ENCODE peak calls at places on chromosome 7, in four cellular contexts. One of them, this sample, is unnamed.

GRCh38 chr7:66967029-66967428 is 28.4 kb downstream of the SBDS start:
- DNase-seq in right lobe of liver: no peak
- DNase-seq in testis: no peak
- DNase-seq in stomach: no peak
- DNase-seq in this sample: peak

GRCh38 chr7:41887446-41887845 is 184.6 kb upstream of the INHBA start:
- DNase-seq in right lobe of liver: no peak
- DNase-seq in testis: no peak
- DNase-seq in stomach: no peak
- DNase-seq in this sample: no peak

GRCh38 chr7:134514106-134514505 is 13.3 kb upstream of the AKR1B10 start:
- DNase-seq in right lobe of liver: no peak
- DNase-seq in testis: no peak
- DNase-seq in stomach: no peak
- DNase-seq in this sample: no peak

GRCh38 chr7:137760111-137760510 is 86.7 kb downstream of the DGKI start:
- DNase-seq in right lobe of liver: peak
- DNase-seq in testis: no peak
- DNase-seq in stomach: no peak
- DNase-seq in this sample: peak

GRCh38 chr7:87628780-87629569 is 777 bp downstream of the RUNDC3B start:
- DNase-seq in right lobe of liver: peak
- DNase-seq in testis: peak
- DNase-seq in stomach: peak
- DNase-seq in this sample: peak

GRCh38 chr7:130095812-130096211 is 25.5 kb downstream of the KLHDC10 start:
- DNase-seq in right lobe of liver: no peak
- DNase-seq in testis: no peak
- DNase-seq in stomach: no peak
- DNase-seq in this sample: no peak

GRCh38 chr7:157618823-157619606 is 282.2 kb downstream of the DNAJB6 start:
- DNase-seq in right lobe of liver: no peak
- DNase-seq in testis: no peak
- DNase-seq in stomach: no peak
- DNase-seq in this sample: peak

GRCh38 chr7:42208586-42208985 is 28.4 kb downstream of the GLI3 start:
- DNase-seq in right lobe of liver: no peak
- DNase-seq in testis: no peak
- DNase-seq in stomach: no peak
- DNase-seq in this sample: no peak

GRCh38 chr7:128737867-128738390 is 1.2 kb upstream of the CALU start:
- DNase-seq in right lobe of liver: no peak
- DNase-seq in testis: no peak
- DNase-seq in stomach: no peak
- DNase-seq in this sample: no peak
- H3K27ac ChIP-seq in right lobe of liver: no peak
- H3K27ac ChIP-seq in testis: peak
- H3K27ac ChIP-seq in stomach: peak
- H3K27ac ChIP-seq in this sample: no peak

GRCh38 chr7:92898798-92899197 is 62.4 kb upstream of the CDK6 start:
- DNase-seq in right lobe of liver: no peak
- DNase-seq in testis: no peak
- DNase-seq in stomach: no peak
- DNase-seq in this sample: no peak

GRCh38 chr7:92910076-92910475 is 73.7 kb upstream of the CDK6 start:
- DNase-seq in right lobe of liver: no peak
- DNase-seq in testis: no peak
- DNase-seq in stomach: no peak
- DNase-seq in this sample: no peak

DNA sequence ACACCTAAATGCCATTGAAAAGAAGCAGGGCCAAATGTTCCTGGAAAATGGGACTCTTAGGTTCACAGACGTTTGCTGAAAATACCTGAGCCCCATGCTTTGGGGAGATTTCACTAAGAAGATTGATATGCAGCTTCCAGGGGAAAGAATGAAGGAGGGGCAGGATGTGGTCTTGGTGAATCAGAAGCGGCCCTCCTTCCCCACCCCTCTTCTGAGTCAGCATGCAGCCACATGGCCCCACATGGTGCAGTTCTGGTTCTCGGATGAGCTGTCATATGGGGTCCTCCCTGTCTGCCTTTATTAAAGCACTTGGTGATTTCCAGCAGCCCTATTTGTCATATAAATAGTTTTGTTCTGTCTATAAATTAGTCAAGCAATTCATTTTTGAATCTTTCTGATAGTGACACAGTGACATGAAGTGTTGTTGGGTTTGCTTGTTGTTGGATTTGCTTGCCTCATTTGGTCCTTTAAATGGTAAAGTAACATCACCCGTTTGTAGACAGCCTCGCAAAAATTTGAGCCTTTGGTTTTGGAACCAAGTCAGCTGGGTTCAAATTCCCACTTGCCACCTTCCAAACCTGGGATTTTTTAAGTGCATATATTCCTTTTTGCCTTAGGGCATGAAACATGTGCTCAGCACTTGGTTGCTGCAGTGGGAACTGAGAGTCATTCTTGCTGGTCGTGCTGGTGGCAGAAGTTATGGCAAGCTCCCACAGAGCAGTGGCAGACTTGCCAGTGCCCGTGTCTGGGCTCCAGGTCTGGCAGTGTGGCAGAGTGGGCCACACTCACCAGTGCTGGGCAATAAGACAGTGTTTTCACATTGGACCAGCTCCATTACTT is 68.1 kb upstream of the CDK6 start:
- DNase-seq in right lobe of liver: no peak
- DNase-seq in testis: no peak
- DNase-seq in stomach: peak
- DNase-seq in this sample: no peak
- TF ChIP-seq POLR2A in right lobe of liver: no peak
- TF ChIP-seq POLR2A in testis: no peak
- TF ChIP-seq POLR2A in stomach: no peak
- TF ChIP-seq POLR2A in this sample: no peak

GRCh38 chr7:7696458-7697119 is 21.8 kb downstream of the RPA3 start:
- DNase-seq in right lobe of liver: no peak
- DNase-seq in testis: no peak
- DNase-seq in stomach: no peak
- DNase-seq in this sample: no peak
- H3K27ac ChIP-seq in right lobe of liver: no peak
- H3K27ac ChIP-seq in testis: no peak
- H3K27ac ChIP-seq in stomach: peak
- H3K27ac ChIP-seq in this sample: peak

DNA sequence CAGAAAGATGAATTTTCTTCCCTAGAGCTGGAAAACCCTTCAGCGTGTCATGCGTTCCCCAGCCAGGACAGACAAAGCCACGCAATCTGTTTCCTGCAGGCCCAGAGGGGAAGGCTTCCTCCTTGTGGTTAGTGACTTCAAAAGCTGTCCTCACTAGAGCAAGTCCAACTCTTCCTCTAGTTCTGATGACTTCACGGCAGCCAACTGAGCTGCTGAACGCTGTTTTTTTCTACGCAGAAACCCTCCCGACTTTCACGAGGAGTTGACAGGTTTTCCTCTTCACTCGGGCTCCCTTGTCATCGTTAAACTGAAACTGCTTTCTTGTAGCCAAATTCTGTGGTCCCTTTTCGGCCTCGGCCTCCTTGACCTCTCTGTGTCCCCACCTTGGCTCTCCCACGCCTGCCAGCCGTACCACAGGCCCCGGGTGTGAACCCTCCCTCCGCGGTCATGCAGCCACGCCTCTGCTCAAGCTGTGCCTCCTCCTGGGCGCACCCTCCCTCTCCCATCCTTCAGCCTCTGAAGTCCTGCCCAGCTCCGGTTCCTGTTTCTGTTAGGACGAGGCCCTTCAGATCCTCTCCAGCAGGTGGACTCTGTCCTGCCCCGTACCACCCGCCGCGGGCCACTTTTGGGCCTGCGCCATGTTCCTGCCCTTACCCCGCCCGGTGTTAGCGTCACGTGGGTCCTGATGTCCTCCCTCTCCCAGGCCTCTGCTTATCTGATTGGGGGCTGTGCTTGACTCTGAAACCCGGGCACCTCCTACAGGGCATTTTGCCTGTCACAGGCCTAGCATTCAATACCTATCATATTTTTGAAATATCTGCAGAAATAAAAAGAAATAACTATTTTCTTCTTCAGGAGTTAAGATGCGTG is 39.3 kb downstream of the CUX1 start:
- DNase-seq in right lobe of liver: peak
- DNase-seq in testis: peak
- DNase-seq in stomach: peak
- DNase-seq in this sample: peak
- TF ChIP-seq POLR2A in right lobe of liver: peak
- TF ChIP-seq POLR2A in testis: no peak
- TF ChIP-seq POLR2A in stomach: no peak
- TF ChIP-seq POLR2A in this sample: no peak

This sample was measured in adrenal gland.